ENCODE peak calls at places on chromosomes 12 and 14, in ten cellular contexts. U is transverse colon, W is ovary, E is adrenal gland, H is sigmoid colon, Y is lower leg skin, L is HCT116, D is esophagus squamous epithelium, I is A549, N is heart left ventricle. O is an unnamed sample.

GRCh38 chr14:58987601-58988000 is 200.9 kb upstream of the DAAM1 start:
- DNase-seq in N (no peak), L (no peak), I (no peak), E (no peak), D (no peak), W (no peak), Y (no peak), H (no peak), U (no peak), O (no peak)

GRCh38 chr14:77324289-77324688 is 3.5 kb downstream of the GSTZ1 start:
- DNase-seq in Y (peak), H (peak), I (no peak), E (no peak), N (no peak), L (no peak), D (no peak), W (no peak), U (no peak), O (no peak)

GRCh38 chr12:24845615-24846014 is 103.3 kb downstream of the BCAT1 start:
- DNase-seq in W (no peak), I (no peak), U (no peak), Y (no peak), E (no peak), H (no peak), N (no peak), D (no peak), L (no peak), O (no peak)

GRCh38 chr12:45125997-45126396 is 75.1 kb upstream of the DBX2 start:
- DNase-seq in E (no peak), L (no peak), Y (no peak), U (no peak), N (no peak), I (no peak), H (no peak), D (no peak), W (no peak), O (no peak)

GRCh38 chr14:101708853-101709532 is 52.5 kb upstream of the PPP2R5C start:
- DNase-seq in I (no peak), E (no peak), H (no peak), D (no peak), U (no peak), W (no peak), N (no peak), Y (peak), L (no peak), O (no peak)

GRCh38 chr14:76870146-76870545 is 43.9 kb downstream of the LRRC74A start:
- DNase-seq in N (no peak), I (peak), L (no peak), W (no peak), U (no peak), D (no peak), H (no peak), E (no peak), Y (no peak), O (peak)

GRCh38 chr14:24662753-24663152 is 28.8 kb upstream of the GZMB start:
- DNase-seq in D (no peak), I (no peak), N (peak), H (no peak), E (no peak), U (no peak), W (no peak), L (no peak), Y (no peak), O (peak)

GRCh38 chr12:54935235-54935951 is 49.2 kb downstream of the TESPA1 start:
- DNase-seq in N (no peak), U (no peak), E (peak), I (peak), D (no peak), H (no peak), L (peak), Y (no peak), W (no peak), O (peak)

GRCh38 chr12:54364413-54364812 is at the start of gene GPR84:
- DNase-seq in E (no peak), I (no peak), L (no peak), H (no peak), Y (no peak), W (no peak), D (no peak), N (no peak), U (no peak), O (peak)

GRCh38 chr12:63944586-63945228 is 100.2 kb downstream of the SRGAP1 start:
- DNase-seq in U (no peak), H (no peak), Y (no peak), W (no peak), N (no peak), D (no peak), L (no peak), I (no peak), E (no peak), O (no peak)

GRCh38 chr12:83434600-83434999 is 747.9 kb downstream of the TMTC2 start:
- DNase-seq in I (no peak), D (no peak), H (no peak), W (no peak), E (no peak), U (no peak), Y (no peak), N (no peak), L (no peak), O (peak)

GRCh38 chr12:68225576-68226476 is at the start of gene IL26:
- DNase-seq in H (no peak), Y (no peak), W (no peak), L (no peak), U (no peak), N (no peak), E (no peak), D (no peak), I (no peak), O (no peak)

DNA sequence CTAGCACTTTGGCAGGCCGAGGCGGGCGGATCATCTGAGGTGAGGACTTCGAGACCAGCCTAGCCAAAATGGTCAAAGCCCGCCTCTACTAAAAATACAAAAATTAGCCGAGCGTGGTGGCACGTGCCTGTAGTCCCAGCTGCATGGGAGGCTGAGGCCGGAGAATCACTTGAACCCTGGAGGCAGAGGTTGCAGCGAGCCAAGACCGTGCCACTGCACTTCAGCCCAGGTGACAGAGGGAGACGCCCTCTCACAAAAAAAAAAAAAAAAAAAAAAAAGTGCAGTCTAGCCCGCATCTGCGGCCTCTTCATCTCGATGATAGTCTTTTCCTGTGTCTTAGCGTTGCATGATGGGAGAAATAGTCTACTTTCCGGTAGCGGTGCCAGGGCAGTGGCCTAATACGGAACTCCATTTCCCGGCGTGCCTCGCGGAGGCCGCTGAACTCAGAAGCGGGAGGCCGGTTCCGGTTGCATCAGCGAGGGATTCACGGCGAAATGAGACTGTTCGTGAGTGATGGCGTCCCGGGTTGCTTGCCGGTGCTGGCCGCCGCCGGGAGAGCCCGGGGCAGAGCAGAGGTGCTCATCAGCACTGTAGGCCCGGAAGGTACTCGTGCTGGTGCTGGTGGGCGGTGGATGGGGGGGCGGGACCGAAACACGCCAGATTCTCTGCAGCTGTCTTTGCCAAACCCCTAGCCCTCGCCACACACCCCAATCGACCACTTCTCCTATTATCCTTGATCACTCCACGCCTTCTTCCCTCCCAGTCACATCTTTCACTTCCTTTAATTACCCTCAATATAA is at the start of gene MARS1:
- DNase-seq in W (peak), L (peak), H (peak), Y (peak), D (peak), I (peak), U (peak), N (peak), E (peak), O (peak)
- TF ChIP-seq CTCF in W (no peak), L (no peak), H (no peak), Y (no peak), D (peak), I (peak), U (no peak), N (no peak), E (peak), O (peak)

GRCh38 chr12:56872366-56872765 is 61.8 kb downstream of the SDR9C7 start:
- DNase-seq in D (no peak), N (no peak), H (no peak), E (no peak), U (no peak), I (no peak), W (no peak), Y (no peak), L (no peak), O (no peak)
- TF ChIP-seq POLR2A in D (no peak), N (no peak), H (no peak), E (no peak), U (no peak), I (no peak), W (no peak), Y (no peak), L (no peak), O (no peak)

DNA sequence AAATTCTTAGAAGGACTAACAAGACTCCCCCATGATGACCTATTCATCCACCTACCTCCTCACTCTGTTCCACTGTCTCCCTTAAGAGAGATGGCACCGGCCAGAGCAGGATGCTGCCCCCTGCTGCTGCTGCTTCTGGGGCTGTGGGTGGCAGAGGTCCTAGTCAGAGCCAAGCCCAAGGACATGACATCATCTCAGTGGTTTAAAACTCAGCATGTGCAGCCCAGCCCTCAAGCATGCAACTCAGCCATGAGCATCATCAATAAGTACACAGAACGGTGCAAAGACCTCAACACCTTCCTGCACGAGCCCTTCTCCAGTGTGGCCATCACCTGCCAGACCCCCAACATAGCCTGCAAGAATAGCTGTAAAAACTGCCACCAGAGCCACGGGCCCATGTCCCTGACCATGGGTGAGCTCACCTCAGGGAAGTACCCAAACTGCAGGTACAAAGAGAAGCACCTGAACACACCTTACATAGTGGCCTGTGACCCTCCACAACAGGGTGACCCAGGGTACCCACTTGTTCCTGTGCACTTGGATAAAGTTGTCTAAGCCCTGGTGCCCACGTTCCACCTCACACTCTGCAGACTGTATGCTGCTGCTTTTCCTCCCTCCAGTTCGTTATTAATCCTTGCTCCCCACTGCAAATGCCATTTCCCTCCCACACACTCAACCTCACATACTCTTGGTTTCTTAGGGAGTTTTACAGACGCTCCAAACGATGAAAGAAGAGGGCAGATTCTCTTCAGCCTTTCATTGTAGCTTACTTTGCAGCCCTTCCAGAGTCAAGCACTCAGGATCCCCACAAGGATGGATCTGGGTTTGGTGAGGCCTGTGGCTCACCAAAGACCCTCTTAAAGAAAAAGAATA is at the start of gene RNASE8:
- DNase-seq in N (no peak), W (no peak), H (no peak), L (no peak), E (no peak), U (no peak), D (no peak), I (no peak), Y (peak), O (peak)
- TF ChIP-seq CTCF in N (no peak), W (no peak), H (no peak), L (peak), E (peak), U (no peak), D (no peak), I (no peak), Y (no peak), O (no peak)

GRCh38 chr14:100145682-100146464 is 13.6 kb downstream of the DEGS2 start:
- DNase-seq in I (no peak), L (no peak), N (no peak), W (no peak), H (no peak), E (no peak), U (no peak), D (no peak), Y (no peak), O (no peak)
- TF ChIP-seq POLR2A in I (no peak), L (no peak), N (no peak), W (no peak), H (no peak), E (no peak), U (no peak), D (no peak), Y (no peak), O (no peak)

GRCh38 chr12:111532741-111533140 is 66.4 kb downstream of the ATXN2 start:
- DNase-seq in L (no peak), Y (no peak), W (no peak), E (no peak), H (no peak), N (no peak), I (no peak), D (no peak), U (no peak), O (no peak)

GRCh38 chr12:111529424-111530368 is 69.4 kb downstream of the ATXN2 start:
- DNase-seq in I (peak), N (peak), Y (no peak), E (peak), U (peak), D (no peak), L (peak), H (no peak), W (peak), O (peak)
- TF ChIP-seq CTCF in I (peak), N (peak), Y (no peak), E (peak), U (peak), D (peak), L (peak), H (peak), W (peak), O (peak)

DNA sequence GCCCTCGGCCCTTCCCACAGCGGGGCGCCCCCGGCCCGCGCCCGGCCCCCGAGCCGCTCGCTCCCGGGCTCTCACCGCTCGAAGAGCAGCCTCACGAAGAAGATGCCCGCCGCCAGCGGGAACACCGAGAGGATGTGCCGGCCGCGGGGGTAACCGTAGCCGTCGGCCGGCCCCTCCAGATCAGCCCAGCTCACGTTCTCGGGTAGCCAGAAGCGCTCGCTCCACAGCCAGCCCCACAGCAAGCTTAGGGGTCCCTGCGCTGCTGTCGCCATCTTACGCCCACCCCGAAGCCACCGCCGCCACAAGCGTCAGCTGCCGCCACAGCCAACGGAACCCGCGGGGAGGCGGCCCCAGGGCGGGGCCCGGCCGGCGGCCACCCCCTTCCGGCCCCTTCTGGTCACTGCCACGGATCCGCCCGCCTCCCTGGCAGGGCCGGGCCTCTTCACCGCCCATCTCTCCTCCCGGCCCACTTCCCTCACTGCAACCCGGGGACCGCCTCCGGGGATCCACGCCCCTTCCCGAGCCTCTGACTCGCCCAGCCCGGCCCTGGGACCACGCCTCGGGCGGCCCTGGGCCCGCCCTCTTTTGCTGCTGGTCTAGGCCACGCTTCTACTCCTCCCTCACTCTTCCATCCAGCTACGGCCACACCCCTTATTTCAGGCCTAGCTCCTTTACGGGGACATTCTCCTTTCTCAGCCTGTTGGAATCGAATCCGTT is at the start of gene CERS5:
- DNase-seq in L (peak), W (peak), H (peak), U (peak), Y (peak), I (peak), N (peak), E (peak), D (peak), O (peak)
- TF ChIP-seq POLR2A in L (peak), W (peak), H (peak), U (peak), Y (no peak), I (peak), N (peak), E (peak), D (no peak), O (peak)

GRCh38 chr14:54814076-54814475 is 88.5 kb downstream of the GCH1 start:
- DNase-seq in I (peak), L (no peak), N (no peak), U (no peak), E (no peak), W (no peak), D (no peak), Y (no peak), H (no peak), O (peak)
- TF ChIP-seq CTCF in I (peak), L (peak), N (no peak), U (no peak), E (no peak), W (no peak), D (no peak), Y (no peak), H (no peak), O (peak)

GRCh38 chr14:50798048-50798421 is 32.9 kb downstream of the NIN start:
- DNase-seq in L (no peak), U (no peak), D (no peak), W (no peak), N (no peak), H (no peak), Y (no peak), I (no peak), E (no peak), O (no peak)
- TF ChIP-seq POLR2A in L (no peak), U (no peak), D (no peak), W (no peak), N (no peak), H (no peak), Y (no peak), I (no peak), E (no peak), O (no peak)

GRCh38 chr12:26373606-26374495 is 178.5 kb downstream of the SSPN start:
- DNase-seq in U (no peak), E (no peak), H (no peak), D (no peak), Y (no peak), I (no peak), L (no peak), W (no peak), N (no peak), O (no peak)
- TF ChIP-seq CTCF in U (no peak), E (no peak), H (no peak), D (no peak), Y (no peak), I (no peak), L (no peak), W (no peak), N (no peak), O (no peak)

O was measured in NB4.